ENCODE peak calls at places on chromosomes 16 and 17, in five cellular contexts. One of them, this sample, is unnamed.
A peak's percentile ranks its signal among the peaks of the same experiment; 100 is the strongest.

GRCh38 chr17:31490991-31491793 is 99.7 kb downstream of the RAB11FIP4 start:
- DNase-seq in A549: no peak
- DNase-seq in KBM-7: peak; percentile 86
- DNase-seq in astrocyte of the spinal cord: no peak
- DNase-seq in activated CD8-positive, alpha-beta memory T cell treated with anti-CD3 and anti-CD28 coated beads for 4 hours: no peak
- DNase-seq in this sample: no peak

GRCh38 chr17:38667099-38667786 is 7.5 kb downstream of the EPOP start:
- DNase-seq in A549: peak; percentile 89
- DNase-seq in KBM-7: peak; percentile 77
- DNase-seq in astrocyte of the spinal cord: peak; percentile 68
- DNase-seq in activated CD8-positive, alpha-beta memory T cell treated with anti-CD3 and anti-CD28 coated beads for 4 hours: peak; percentile 21
- DNase-seq in this sample: peak; percentile 92

GRCh38 chr17:43553501-43554018 is 7.4 kb upstream of the ETV4 start:
- DNase-seq in A549: no peak
- DNase-seq in KBM-7: no peak
- DNase-seq in astrocyte of the spinal cord: no peak
- DNase-seq in activated CD8-positive, alpha-beta memory T cell treated with anti-CD3 and anti-CD28 coated beads for 4 hours: no peak
- DNase-seq in this sample: no peak

GRCh38 chr16:87374313-87374712 is 9.3 kb downstream of the FBXO31 start:
- DNase-seq in A549: no peak
- DNase-seq in KBM-7: no peak
- DNase-seq in astrocyte of the spinal cord: no peak
- DNase-seq in activated CD8-positive, alpha-beta memory T cell treated with anti-CD3 and anti-CD28 coated beads for 4 hours: no peak
- DNase-seq in this sample: no peak

GRCh38 chr16:88061346-88062110 is 110.3 kb downstream of the BANP start:
- DNase-seq in A549: no peak
- DNase-seq in KBM-7: no peak
- DNase-seq in astrocyte of the spinal cord: no peak
- DNase-seq in activated CD8-positive, alpha-beta memory T cell treated with anti-CD3 and anti-CD28 coated beads for 4 hours: no peak
- DNase-seq in this sample: no peak

GRCh38 chr16:15880434-15880833 is 8.0 kb downstream of the CEP20 start:
- DNase-seq in A549: no peak
- DNase-seq in KBM-7: no peak
- DNase-seq in astrocyte of the spinal cord: no peak
- DNase-seq in activated CD8-positive, alpha-beta memory T cell treated with anti-CD3 and anti-CD28 coated beads for 4 hours: no peak
- DNase-seq in this sample: no peak

GRCh38 chr17:38751144-38751802 is 1.3 kb upstream of the PSMB3 start:
- DNase-seq in A549: no peak
- DNase-seq in KBM-7: no peak
- DNase-seq in astrocyte of the spinal cord: peak; percentile 60
- DNase-seq in activated CD8-positive, alpha-beta memory T cell treated with anti-CD3 and anti-CD28 coated beads for 4 hours: no peak
- DNase-seq in this sample: no peak

GRCh38 chr17:32187276-32187675 is 45.0 kb downstream of the RHOT1 start:
- DNase-seq in A549: no peak
- DNase-seq in KBM-7: no peak
- DNase-seq in astrocyte of the spinal cord: no peak
- DNase-seq in activated CD8-positive, alpha-beta memory T cell treated with anti-CD3 and anti-CD28 coated beads for 4 hours: no peak
- DNase-seq in this sample: no peak

GRCh38 chr16:89744813-89745212 is 23.5 kb downstream of the ZNF276 start:
- DNase-seq in A549: no peak
- DNase-seq in KBM-7: no peak
- DNase-seq in astrocyte of the spinal cord: no peak
- DNase-seq in activated CD8-positive, alpha-beta memory T cell treated with anti-CD3 and anti-CD28 coated beads for 4 hours: no peak
- DNase-seq in this sample: peak; percentile 46

GRCh38 chr17:72274632-72275031 is 153.8 kb downstream of the SOX9 start:
- DNase-seq in A549: no peak
- DNase-seq in KBM-7: no peak
- DNase-seq in astrocyte of the spinal cord: no peak
- DNase-seq in activated CD8-positive, alpha-beta memory T cell treated with anti-CD3 and anti-CD28 coated beads for 4 hours: no peak
- DNase-seq in this sample: no peak

GRCh38 chr16:81831722-81832126 is 52.6 kb downstream of the PLCG2 start:
- DNase-seq in A549: no peak
- DNase-seq in KBM-7: peak; percentile 95
- DNase-seq in astrocyte of the spinal cord: no peak
- DNase-seq in activated CD8-positive, alpha-beta memory T cell treated with anti-CD3 and anti-CD28 coated beads for 4 hours: peak; percentile 39
- DNase-seq in this sample: peak; percentile 70

GRCh38 chr17:40361925-40362695 is 2.4 kb downstream of the GJD3 start:
- DNase-seq in A549: no peak
- DNase-seq in KBM-7: no peak
- DNase-seq in astrocyte of the spinal cord: no peak
- DNase-seq in activated CD8-positive, alpha-beta memory T cell treated with anti-CD3 and anti-CD28 coated beads for 4 hours: no peak
- DNase-seq in this sample: peak; percentile 48

GRCh38 chr17:65552214-65552613 is 9.2 kb downstream of the AXIN2 start:
- DNase-seq in A549: no peak
- DNase-seq in KBM-7: no peak
- DNase-seq in astrocyte of the spinal cord: no peak
- DNase-seq in activated CD8-positive, alpha-beta memory T cell treated with anti-CD3 and anti-CD28 coated beads for 4 hours: no peak
- DNase-seq in this sample: no peak

GRCh38 chr17:42246515-42246914 is 29.7 kb downstream of the STAT5B start:
- DNase-seq in A549: no peak
- DNase-seq in KBM-7: no peak
- DNase-seq in astrocyte of the spinal cord: peak; percentile 38
- DNase-seq in activated CD8-positive, alpha-beta memory T cell treated with anti-CD3 and anti-CD28 coated beads for 4 hours: no peak
- DNase-seq in this sample: no peak

GRCh38 chr16:85979605-85980004 is 80.6 kb downstream of the IRF8 start:
- DNase-seq in A549: no peak
- DNase-seq in KBM-7: no peak
- DNase-seq in astrocyte of the spinal cord: no peak
- DNase-seq in activated CD8-positive, alpha-beta memory T cell treated with anti-CD3 and anti-CD28 coated beads for 4 hours: no peak
- DNase-seq in this sample: no peak

GRCh38 chr16:73385701-73386100 is 337.8 kb upstream of the ZFHX3 start:
- DNase-seq in A549: no peak
- DNase-seq in KBM-7: no peak
- DNase-seq in astrocyte of the spinal cord: no peak
- DNase-seq in activated CD8-positive, alpha-beta memory T cell treated with anti-CD3 and anti-CD28 coated beads for 4 hours: no peak
- DNase-seq in this sample: no peak

GRCh38 chr17:74619077-74619673 is 4.4 kb downstream of the CD300E start:
- DNase-seq in A549: no peak
- DNase-seq in KBM-7: no peak
- DNase-seq in astrocyte of the spinal cord: no peak
- DNase-seq in activated CD8-positive, alpha-beta memory T cell treated with anti-CD3 and anti-CD28 coated beads for 4 hours: no peak
- DNase-seq in this sample: peak; percentile 77

GRCh38 chr16:76639685-76640289 is 362.6 kb downstream of the CNTNAP4 start:
- DNase-seq in A549: peak; percentile 4
- DNase-seq in KBM-7: peak; percentile 38
- DNase-seq in astrocyte of the spinal cord: peak; percentile 7
- DNase-seq in activated CD8-positive, alpha-beta memory T cell treated with anti-CD3 and anti-CD28 coated beads for 4 hours: no peak
- DNase-seq in this sample: peak; percentile 69

GRCh38 chr16:67206129-67206837 is 7.4 kb downstream of the ELMO3 start:
- DNase-seq in A549: no peak
- DNase-seq in KBM-7: no peak
- DNase-seq in astrocyte of the spinal cord: no peak
- DNase-seq in activated CD8-positive, alpha-beta memory T cell treated with anti-CD3 and anti-CD28 coated beads for 4 hours: no peak
- DNase-seq in this sample: no peak

GRCh38 chr16:54792811-54793210 is 137.9 kb upstream of the IRX5 start:
- DNase-seq in A549: no peak
- DNase-seq in KBM-7: no peak
- DNase-seq in astrocyte of the spinal cord: no peak
- DNase-seq in activated CD8-positive, alpha-beta memory T cell treated with anti-CD3 and anti-CD28 coated beads for 4 hours: no peak
- DNase-seq in this sample: no peak

GRCh38 chr16:47939690-47940089 is 216.1 kb downstream of the ABCC12 start:
- DNase-seq in A549: no peak
- DNase-seq in KBM-7: no peak
- DNase-seq in astrocyte of the spinal cord: no peak
- DNase-seq in activated CD8-positive, alpha-beta memory T cell treated with anti-CD3 and anti-CD28 coated beads for 4 hours: no peak
- DNase-seq in this sample: no peak

GRCh38 chr16:89330177-89330856 is 112.8 kb downstream of the ZNF778 start:
- DNase-seq in A549: peak; percentile 89
- DNase-seq in KBM-7: no peak
- DNase-seq in astrocyte of the spinal cord: peak; percentile 69
- DNase-seq in activated CD8-positive, alpha-beta memory T cell treated with anti-CD3 and anti-CD28 coated beads for 4 hours: no peak
- DNase-seq in this sample: peak; percentile 97

GRCh38 chr17:21167303-21167702 is 40.5 kb downstream of the DHRS7B start:
- DNase-seq in A549: no peak
- DNase-seq in KBM-7: no peak
- DNase-seq in astrocyte of the spinal cord: no peak
- DNase-seq in activated CD8-positive, alpha-beta memory T cell treated with anti-CD3 and anti-CD28 coated beads for 4 hours: no peak
- DNase-seq in this sample: no peak

GRCh38 chr17:15103785-15104184 is 161.3 kb downstream of the PMP22 start:
- DNase-seq in A549: no peak
- DNase-seq in KBM-7: no peak
- DNase-seq in astrocyte of the spinal cord: no peak
- DNase-seq in activated CD8-positive, alpha-beta memory T cell treated with anti-CD3 and anti-CD28 coated beads for 4 hours: no peak
- DNase-seq in this sample: no peak

GRCh38 chr17:71760062-71760720 is 360.6 kb upstream of the SOX9 start:
- DNase-seq in A549: no peak
- DNase-seq in KBM-7: no peak
- DNase-seq in astrocyte of the spinal cord: peak; percentile 72
- DNase-seq in activated CD8-positive, alpha-beta memory T cell treated with anti-CD3 and anti-CD28 coated beads for 4 hours: no peak
- DNase-seq in this sample: no peak

GRCh38 chr17:81427446-81428120 is 32.3 kb downstream of the BAHCC1 start:
- DNase-seq in A549: no peak
- DNase-seq in KBM-7: no peak
- DNase-seq in astrocyte of the spinal cord: no peak
- DNase-seq in activated CD8-positive, alpha-beta memory T cell treated with anti-CD3 and anti-CD28 coated beads for 4 hours: no peak
- DNase-seq in this sample: no peak

GRCh38 chr16:73268311-73268997 is 220.5 kb upstream of the ZFHX3 start:
- DNase-seq in A549: peak; percentile 10
- DNase-seq in KBM-7: no peak
- DNase-seq in astrocyte of the spinal cord: no peak
- DNase-seq in activated CD8-positive, alpha-beta memory T cell treated with anti-CD3 and anti-CD28 coated beads for 4 hours: no peak
- DNase-seq in this sample: no peak

GRCh38 chr17:44383363-44383762 is 6.1 kb downstream of the ITGA2B start:
- DNase-seq in A549: no peak
- DNase-seq in KBM-7: no peak
- DNase-seq in astrocyte of the spinal cord: no peak
- DNase-seq in activated CD8-positive, alpha-beta memory T cell treated with anti-CD3 and anti-CD28 coated beads for 4 hours: no peak
- DNase-seq in this sample: no peak

GRCh38 chr16:1379054-1379862 is 27.5 kb downstream of the GNPTG start:
- DNase-seq in A549: peak; percentile 76
- DNase-seq in KBM-7: peak; percentile 47
- DNase-seq in astrocyte of the spinal cord: peak; percentile 52
- DNase-seq in activated CD8-positive, alpha-beta memory T cell treated with anti-CD3 and anti-CD28 coated beads for 4 hours: peak; percentile 36
- DNase-seq in this sample: peak; percentile 89

GRCh38 chr17:68398731-68399637 is 58.3 kb downstream of the WIPI1 start:
- DNase-seq in A549: peak; percentile 96
- DNase-seq in KBM-7: peak; percentile 43
- DNase-seq in astrocyte of the spinal cord: peak; percentile 76
- DNase-seq in activated CD8-positive, alpha-beta memory T cell treated with anti-CD3 and anti-CD28 coated beads for 4 hours: no peak
- DNase-seq in this sample: peak; percentile 93

GRCh38 chr17:36183001-36183810 is 6.8 kb upstream of the TBC1D3B start:
- DNase-seq in A549: peak; percentile 68
- DNase-seq in KBM-7: no peak
- DNase-seq in astrocyte of the spinal cord: peak; percentile 85
- DNase-seq in activated CD8-positive, alpha-beta memory T cell treated with anti-CD3 and anti-CD28 coated beads for 4 hours: no peak
- DNase-seq in this sample: peak; percentile 98

GRCh38 chr16:30084816-30085159 is 6.9 kb downstream of the TBX6 start:
- DNase-seq in A549: no peak
- DNase-seq in KBM-7: no peak
- DNase-seq in astrocyte of the spinal cord: no peak
- DNase-seq in activated CD8-positive, alpha-beta memory T cell treated with anti-CD3 and anti-CD28 coated beads for 4 hours: no peak
- DNase-seq in this sample: no peak

GRCh38 chr16:31064882-31065461 is 9.1 kb downstream of the ZNF668 start:
- DNase-seq in A549: peak; percentile 55
- DNase-seq in KBM-7: no peak
- DNase-seq in astrocyte of the spinal cord: peak; percentile 94
- DNase-seq in activated CD8-positive, alpha-beta memory T cell treated with anti-CD3 and anti-CD28 coated beads for 4 hours: no peak
- DNase-seq in this sample: peak; percentile 92